ENCODE peak calls at places on chromosome 6, in five cellular contexts. G is HepG2, Z is H1, U is GM12878, B is K562. I is an unnamed sample.

GRCh38 chr6:75543311-75543710 is 49.7 kb upstream of the FILIP1 start:
- DNase-seq in G (no peak), Z (no peak), U (no peak), B (no peak), I (no peak)

GRCh38 chr6:43254138-43254817 is 11.0 kb downstream of the TTBK1 start:
- DNase-seq in G (no peak), Z (peak), U (no peak), B (no peak), I (no peak)

GRCh38 chr6:48714286-48715049 is 603.5 kb upstream of the PTCHD4 start:
- DNase-seq in G (no peak), Z (no peak), U (no peak), B (no peak), I (no peak)

GRCh38 chr6:39088331-39088730 is 26.7 kb downstream of the SAYSD1 start:
- DNase-seq in G (peak), Z (no peak), U (no peak), B (peak), I (no peak)

GRCh38 chr6:158071121-158072082 is 89.7 kb downstream of the SYNJ2 start:
- DNase-seq in G (no peak), Z (no peak), U (no peak), B (no peak), I (no peak)

GRCh38 chr6:75546401-75546800 is 52.8 kb upstream of the FILIP1 start:
- DNase-seq in G (peak), Z (no peak), U (no peak), B (peak), I (no peak)

GRCh38 chr6:162706236-162706635 is 21.3 kb downstream of the PRKN start:
- DNase-seq in G (no peak), Z (no peak), U (no peak), B (no peak), I (no peak)

GRCh38 chr6:108419934-108420609 is 125.2 kb downstream of the AFG1L start:
- DNase-seq in G (no peak), Z (no peak), U (no peak), B (peak), I (no peak)

GRCh38 chr6:67362976-67363375 is 1272.1 kb upstream of the ADGRB3 start:
- DNase-seq in G (no peak), Z (no peak), U (no peak), B (peak), I (no peak)

GRCh38 chr6:27518881-27519795 is 46.2 kb upstream of the ZNF184 start:
- DNase-seq in G (peak), Z (peak), U (peak), B (peak), I (peak)

GRCh38 chr6:6646859-6647258 is 58.3 kb downstream of the LY86 start:
- DNase-seq in G (no peak), Z (no peak), U (no peak), B (peak), I (no peak)

GRCh38 chr6:46380152-46380807 is 111.0 kb downstream of the RCAN2 start:
- DNase-seq in G (no peak), Z (no peak), U (no peak), B (no peak), I (no peak)

GRCh38 chr6:90197854-90198496 is 98.7 kb downstream of the BACH2 start:
- DNase-seq in G (peak), Z (no peak), U (no peak), B (peak), I (no peak)

GRCh38 chr6:2733736-2734480 is 16.8 kb downstream of the MYLK4 start:
- DNase-seq in G (no peak), Z (no peak), U (no peak), B (no peak), I (no peak)

GRCh38 chr6:44050872-44051421 is 76.3 kb downstream of the MRPL14 start:
- DNase-seq in G (no peak), Z (no peak), U (no peak), B (no peak), I (no peak)

GRCh38 chr6:31769684-31770371 is 7.3 kb downstream of the VWA7 start:
- DNase-seq in G (peak), Z (peak), U (peak), B (peak), I (peak)

GRCh38 chr6:56510984-56511531 is 131.6 kb downstream of the DST start:
- DNase-seq in G (peak), Z (no peak), U (no peak), B (peak), I (no peak)

GRCh38 chr6:151618717-151619116 is 124.9 kb downstream of the CCDC170 start:
- DNase-seq in G (no peak), Z (no peak), U (no peak), B (no peak), I (no peak)

GRCh38 chr6:50889492-50889891 is 70.8 kb downstream of the TFAP2B start:
- DNase-seq in G (no peak), Z (no peak), U (no peak), B (no peak), I (no peak)

GRCh38 chr6:124683507-124683906 is 278.7 kb upstream of the RNF217 start:
- DNase-seq in G (no peak), Z (no peak), U (no peak), B (peak), I (no peak)

GRCh38 chr6:126072172-126072571 is 85.8 kb downstream of the TRMT11 start:
- DNase-seq in G (no peak), Z (no peak), U (no peak), B (no peak), I (no peak)

GRCh38 chr6:34616230-34616591 is 60.1 kb upstream of the SPDEF start:
- DNase-seq in G (no peak), Z (no peak), U (no peak), B (no peak), I (no peak)

GRCh38 chr6:74091133-74091793 is 395.3 kb downstream of the CD109 start:
- DNase-seq in G (peak), Z (no peak), U (no peak), B (peak), I (peak)

GRCh38 chr6:62103186-62103859 is 182.7 kb downstream of the KHDRBS2 start:
- DNase-seq in G (no peak), Z (no peak), U (no peak), B (no peak), I (no peak)

GRCh38 chr6:5294392-5295211 is 33.3 kb downstream of the FARS2 start:
- DNase-seq in G (no peak), Z (no peak), U (no peak), B (peak), I (no peak)

GRCh38 chr6:81480139-81480538 is 272.3 kb downstream of the TENT5A start:
- DNase-seq in G (no peak), Z (no peak), U (no peak), B (no peak), I (no peak)

GRCh38 chr6:105834548-105834947 is 251.6 kb upstream of the PRDM1 start:
- DNase-seq in G (no peak), Z (no peak), U (no peak), B (no peak), I (no peak)

GRCh38 chr6:105832358-105832757 is 253.8 kb upstream of the PRDM1 start:
- DNase-seq in G (no peak), Z (no peak), U (no peak), B (no peak), I (no peak)

GRCh38 chr6:105835373-105835772 is 250.8 kb upstream of the PRDM1 start:
- DNase-seq in G (peak), Z (peak), U (no peak), B (peak), I (peak)

GRCh38 chr6:105836379-105836778 is 249.8 kb upstream of the PRDM1 start:
- DNase-seq in G (no peak), Z (no peak), U (no peak), B (no peak), I (no peak)

GRCh38 chr6:105831321-105831720 is 254.8 kb upstream of the PRDM1 start:
- DNase-seq in G (no peak), Z (no peak), U (no peak), B (no peak), I (no peak)
- TF ChIP-seq ATF3 in G (no peak), Z (no peak), U (no peak), B (no peak), I (no peak)

DNA sequence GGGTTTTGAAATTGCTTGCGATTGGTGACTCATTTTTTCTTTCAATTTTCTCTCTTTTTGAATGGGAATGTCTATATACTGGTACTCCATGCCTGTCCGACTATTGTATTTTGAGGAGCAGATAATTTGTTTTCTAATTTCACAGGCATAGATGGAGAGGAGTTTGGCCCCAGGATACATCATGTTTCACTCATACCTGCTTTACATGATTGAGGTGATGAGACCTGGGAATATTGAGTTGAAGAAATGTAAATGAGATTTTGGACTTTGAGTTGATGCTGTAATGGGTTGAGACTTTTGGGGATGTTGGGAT is 253.1 kb upstream of the RAB32 start:
- DNase-seq in G (no peak), Z (no peak), U (no peak), B (no peak), I (no peak)
- H2AFZ ChIP-seq in G (no peak), Z (no peak), U (no peak), B (no peak), I (no peak)

DNA sequence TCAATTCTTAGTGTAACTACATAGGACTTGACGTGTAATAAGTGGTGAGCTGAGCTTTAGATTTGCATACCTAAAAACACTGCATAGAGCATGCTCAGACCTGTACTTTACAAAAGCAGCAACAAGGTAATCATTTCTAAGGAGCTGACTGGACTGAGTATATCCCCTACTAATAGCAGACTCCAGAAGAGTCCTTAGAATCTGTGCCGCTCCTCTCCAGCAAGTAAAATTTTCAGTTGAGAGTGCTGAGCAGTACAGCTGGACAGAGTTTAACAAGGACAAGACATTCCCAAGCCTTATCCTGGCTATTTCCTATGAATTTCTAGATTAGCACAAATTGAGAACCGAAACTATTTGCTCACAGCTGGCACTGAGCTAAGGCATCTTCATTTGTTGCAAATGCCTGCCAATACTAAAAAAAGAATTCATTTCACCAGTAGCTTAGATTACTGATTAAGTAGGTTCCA is 26.1 kb upstream of the KLHL31 start:
- DNase-seq in G (no peak), Z (no peak), U (peak), B (no peak), I (no peak)
- TF ChIP-seq SIN3A in G (no peak), Z (no peak), U (no peak), B (no peak), I (no peak)

DNA sequence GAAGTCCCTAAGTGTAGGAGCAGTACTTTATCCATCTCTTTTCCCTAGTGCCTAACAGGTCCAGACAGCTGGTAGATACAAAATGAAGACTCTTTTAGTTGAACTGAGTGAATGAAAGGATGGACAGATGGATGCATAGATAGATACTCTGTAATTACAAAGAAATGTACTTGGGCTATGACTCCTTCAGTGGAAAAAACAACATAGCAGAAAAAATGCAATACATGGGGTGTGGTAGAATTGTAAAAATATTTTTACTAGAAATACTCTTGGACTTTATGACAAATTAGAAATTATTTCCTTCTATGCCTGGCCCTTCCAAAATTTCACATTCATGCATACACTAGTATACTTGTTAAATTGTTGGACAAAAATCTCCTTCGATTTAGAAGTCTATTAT is 29.3 kb downstream of the KCNQ5 start:
- DNase-seq in G (no peak), Z (no peak), U (no peak), B (no peak), I (no peak)
- TF ChIP-seq ATF3 in G (no peak), Z (no peak), U (no peak), B (no peak), I (no peak)

GRCh38 chr6:140731741-140732140 is 1357.3 kb upstream of the CITED2 start:
- DNase-seq in G (no peak), Z (no peak), U (no peak), B (no peak), I (no peak)
- H2AFZ ChIP-seq in G (no peak), Z (no peak), U (no peak), B (no peak), I (no peak)

DNA sequence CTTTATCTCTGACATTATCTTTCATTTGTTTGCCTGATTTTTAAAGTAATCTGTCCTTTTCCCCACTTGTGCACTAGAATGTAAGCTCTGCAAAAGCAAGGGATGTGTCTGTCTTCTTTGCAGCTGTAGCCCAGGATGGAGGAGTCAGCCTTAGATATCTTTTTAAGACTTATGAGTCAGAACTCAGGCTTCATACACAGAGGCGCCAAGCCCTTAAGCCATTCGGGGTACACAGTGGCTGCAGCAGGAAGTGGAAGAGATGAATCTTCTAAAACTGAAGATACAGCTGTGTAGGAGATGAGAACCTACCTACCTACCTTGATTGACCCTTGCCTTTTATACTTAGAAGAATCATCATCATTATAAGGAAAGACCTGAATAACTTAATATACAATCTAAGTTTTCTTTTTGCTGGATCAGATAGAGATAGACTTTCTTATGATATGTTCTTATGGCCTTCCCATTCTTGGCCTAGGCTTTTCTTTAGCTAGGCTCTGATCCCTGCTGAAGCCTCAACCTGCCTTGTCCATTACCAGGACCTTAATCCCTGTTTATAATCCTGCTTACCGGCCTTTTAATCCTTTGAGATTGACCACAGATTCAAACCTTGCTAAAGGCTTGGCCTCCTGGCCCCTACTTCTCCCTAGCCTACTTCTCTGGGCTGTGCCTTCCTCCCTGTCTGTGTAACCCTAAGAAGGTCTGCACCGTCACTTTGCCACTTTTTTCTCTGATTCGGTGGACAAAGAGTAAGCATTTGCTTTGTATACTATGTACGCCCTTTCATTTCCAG is 304.5 kb downstream of the PRL start:
- DNase-seq in G (no peak), Z (no peak), U (no peak), B (peak), I (no peak)
- TF ChIP-seq SIN3A in G (no peak), Z (no peak), U (no peak), B (no peak), I (no peak)

DNA sequence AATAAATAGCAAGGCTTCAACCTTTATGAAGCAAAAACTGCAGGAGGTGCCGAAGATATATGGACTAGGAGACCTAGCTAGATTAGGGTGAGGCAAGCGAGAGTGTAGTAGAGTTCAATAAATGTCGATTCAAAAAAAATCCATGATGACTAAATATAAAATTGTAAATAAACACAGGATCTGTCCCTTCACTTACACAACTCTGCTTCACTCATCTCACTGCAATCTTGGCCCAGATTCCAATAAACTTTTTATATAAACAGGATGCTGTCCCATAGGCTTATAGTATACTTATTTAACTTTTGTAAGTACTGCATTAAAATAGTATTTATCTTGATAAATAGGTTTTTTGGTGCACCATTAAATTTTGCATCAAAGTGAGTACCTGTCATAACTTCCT is 648.4 kb upstream of the NRSN1 start:
- DNase-seq in G (no peak), Z (no peak), U (no peak), B (no peak), I (no peak)
- TF ChIP-seq ATF3 in G (no peak), Z (no peak), U (no peak), B (no peak), I (no peak)